ENCODE peak calls at places on chromosomes 7 and 10, in eight cellular contexts. E, F, I, M, T, Z, Q and A are unnamed samples.

GRCh38 chr10:62582098-62582705 is 208.0 kb downstream of the ZNF365 start:
- DNase-seq in E (no peak), F (no peak), I (no peak), M (no peak), T (no peak), Z (no peak), Q (no peak), A (no peak)

GRCh38 chr7:99943641-99944507 is 14.5 kb upstream of the GJC3 start:
- DNase-seq in E (no peak), F (peak; percentile 57), I (no peak), M (no peak), T (no peak), Z (no peak), Q (no peak), A (peak; percentile 34)

GRCh38 chr7:8295638-8296361 is 33.8 kb upstream of the ICA1 start:
- DNase-seq in E (no peak), F (peak; percentile 79), I (peak; percentile 93), M (no peak), T (no peak), Z (no peak), Q (peak; percentile 51), A (peak; percentile 92)

GRCh38 chr7:122468050-122468449 is 163.5 kb upstream of the FEZF1 start:
- DNase-seq in E (no peak), F (no peak), I (no peak), M (no peak), T (no peak), Z (no peak), Q (no peak), A (no peak)

GRCh38 chr10:60943372-60944158 is 420 bp downstream of the RHOBTB1 start:
- DNase-seq in E (no peak), F (no peak), I (peak; percentile 86), M (peak; percentile 78), T (peak; percentile 91), Z (peak; percentile 83), Q (peak; percentile 67), A (peak; percentile 69)

GRCh38 chr7:46660402-46660801 is 739.3 kb upstream of the IGFBP3 start:
- DNase-seq in E (no peak), F (no peak), I (no peak), M (no peak), T (no peak), Z (no peak), Q (no peak), A (no peak)

GRCh38 chr10:76329891-76330575 is 898.6 kb downstream of the LRMDA start:
- DNase-seq in E (no peak), F (no peak), I (peak; percentile 9), M (no peak), T (no peak), Z (no peak), Q (no peak), A (no peak)

GRCh38 chr7:128838109-128838779 is 8.0 kb downstream of the FLNC start:
- DNase-seq in E (no peak), F (no peak), I (no peak), M (no peak), T (no peak), Z (peak; percentile 37), Q (no peak), A (no peak)

GRCh38 chr10:117552156-117552620 is 9.6 kb downstream of the EMX2 start:
- DNase-seq in E (no peak), F (no peak), I (no peak), M (no peak), T (peak; percentile 90), Z (no peak), Q (no peak), A (peak; percentile 19)

GRCh38 chr10:61097026-61097425 is 153.0 kb upstream of the RHOBTB1 start:
- DNase-seq in E (no peak), F (no peak), I (no peak), M (no peak), T (no peak), Z (no peak), Q (no peak), A (no peak)

GRCh38 chr7:31518766-31519165 is 4.9 kb downstream of the ITPRID1 start:
- DNase-seq in E (no peak), F (no peak), I (no peak), M (no peak), T (no peak), Z (no peak), Q (no peak), A (no peak)

GRCh38 chr7:82599910-82600309 is 156.3 kb upstream of the CACNA2D1 start:
- DNase-seq in E (no peak), F (no peak), I (no peak), M (no peak), T (no peak), Z (no peak), Q (no peak), A (no peak)

GRCh38 chr7:116810267-116811116 is 51.9 kb upstream of the CAPZA2 start:
- DNase-seq in E (no peak), F (no peak), I (no peak), M (no peak), T (no peak), Z (no peak), Q (no peak), A (no peak)

GRCh38 chr7:120926943-120927346 is 23.6 kb upstream of the ING3 start:
- DNase-seq in E (no peak), F (no peak), I (no peak), M (no peak), T (no peak), Z (no peak), Q (no peak), A (no peak)

GRCh38 chr7:70570029-70570428 is 561.9 kb upstream of the GALNT17 start:
- DNase-seq in E (no peak), F (no peak), I (no peak), M (no peak), T (no peak), Z (no peak), Q (no peak), A (peak; percentile 38)

GRCh38 chr7:22110227-22110839 is 164.6 kb upstream of the CDCA7L start:
- DNase-seq in E (peak; percentile 34), F (peak; percentile 84), I (peak; percentile 93), M (no peak), T (peak; percentile 89), Z (peak; percentile 59), Q (peak; percentile 70), A (peak; percentile 76)

GRCh38 chr7:30451539-30452277 is 26.9 kb downstream of the NOD1 start:
- DNase-seq in E (no peak), F (no peak), I (peak; percentile 94), M (no peak), T (no peak), Z (no peak), Q (no peak), A (no peak)

GRCh38 chr10:32205666-32206065 is 141.3 kb downstream of the EPC1 start:
- DNase-seq in E (no peak), F (no peak), I (peak; percentile 14), M (no peak), T (no peak), Z (no peak), Q (no peak), A (no peak)

GRCh38 chr10:49598986-49599385 is 11.1 kb upstream of the SLC18A3 start:
- DNase-seq in E (no peak), F (no peak), I (no peak), M (no peak), T (no peak), Z (no peak), Q (peak; percentile 8), A (no peak)

GRCh38 chr7:159127691-159128642 is 16.7 kb downstream of the VIPR2 start:
- DNase-seq in E (no peak), F (no peak), I (no peak), M (no peak), T (peak; percentile 57), Z (no peak), Q (no peak), A (no peak)

GRCh38 chr7:74454059-74454947 is 597 bp downstream of the GTF2IRD1 start:
- DNase-seq in E (no peak), F (no peak), I (peak; percentile 20), M (peak; percentile 61), T (no peak), Z (no peak), Q (no peak), A (peak; percentile 22)

GRCh38 chr7:134186022-134186421 is 58.9 kb downstream of the LRGUK start:
- DNase-seq in E (no peak), F (no peak), I (no peak), M (no peak), T (no peak), Z (no peak), Q (no peak), A (no peak)

GRCh38 chr10:43861966-43862751 is 213.5 kb upstream of the ZNF32 start:
- DNase-seq in E (no peak), F (peak; percentile 4), I (peak; percentile 92), M (no peak), T (no peak), Z (peak; percentile 78), Q (no peak), A (no peak)

GRCh38 chr7:78169992-78170391 is 371.4 kb downstream of the PHTF2 start:
- DNase-seq in E (no peak), F (no peak), I (no peak), M (no peak), T (no peak), Z (no peak), Q (no peak), A (no peak)

GRCh38 chr7:97016392-97017196 is 8.0 kb downstream of the DLX5 start:
- DNase-seq in E (no peak), F (no peak), I (no peak), M (no peak), T (no peak), Z (no peak), Q (no peak), A (peak; percentile 66)

GRCh38 chr10:13891542-13892431 is 305.0 kb downstream of the PRPF18 start:
- DNase-seq in E (no peak), F (no peak), I (peak; percentile 68), M (no peak), T (no peak), Z (peak; percentile 57), Q (no peak), A (peak; percentile 53)

GRCh38 chr7:130668258-130669050 is at the start of gene COPG2:
- DNase-seq in E (peak; percentile 63), F (peak; percentile 90), I (peak; percentile 88), M (peak; percentile 92), T (peak; percentile 95), Z (peak; percentile 88), Q (peak; percentile 86), A (peak; percentile 91)

GRCh38 chr7:16961650-16962049 is 79.9 kb upstream of the AGR3 start:
- DNase-seq in E (no peak), F (no peak), I (no peak), M (no peak), T (no peak), Z (no peak), Q (no peak), A (no peak)

GRCh38 chr10:12487366-12487765 is 138.0 kb downstream of the CAMK1D start:
- DNase-seq in E (no peak), F (no peak), I (no peak), M (no peak), T (no peak), Z (no peak), Q (no peak), A (no peak)